ENCODE peak calls at places on chromosomes 1 and 21, in six cellular contexts. J is HCT116, O is GM23338, N is OCI-LY7, W is GM23248, A is hepatocyte. Q is an unnamed sample. For H3K9me2, the result is how much of the 10 kb centered on the place peaks cover.

GRCh38 chr1:162145280-162145965 is 75.9 kb downstream of the NOS1AP start:
- DNase-seq in J (no peak), O (peak), N (no peak), W (no peak), A (no peak), Q (no peak)

GRCh38 chr1:4055677-4055967 is 155.6 kb upstream of the C1orf174 start:
- DNase-seq in J (no peak), O (no peak), N (no peak), W (no peak), A (no peak), Q (no peak)

GRCh38 chr21:42237577-42237976 is 18.6 kb downstream of the ABCG1 start:
- DNase-seq in J (no peak), O (no peak), N (peak), W (no peak), A (no peak), Q (no peak)

GRCh38 chr1:103900005-103900404 is 150.3 kb downstream of the AMY1C start:
- DNase-seq in J (no peak), O (no peak), N (no peak), W (no peak), A (no peak), Q (no peak)

GRCh38 chr1:190138266-190138665 is 339.4 kb downstream of the BRINP3 start:
- DNase-seq in J (no peak), O (no peak), N (no peak), W (no peak), A (no peak), Q (no peak)

GRCh38 chr1:17878837-17879236 is 123.7 kb downstream of the ACTL8 start:
- DNase-seq in J (no peak), O (no peak), N (no peak), W (peak), A (no peak), Q (peak)

GRCh38 chr1:239979469-239979868 is 112.2 kb upstream of the FMN2 start:
- DNase-seq in J (no peak), O (peak), N (no peak), W (no peak), A (no peak), Q (no peak)

GRCh38 chr1:162697140-162697895 is 65.1 kb downstream of the DDR2 start:
- DNase-seq in J (no peak), O (no peak), N (no peak), W (no peak), A (peak), Q (no peak)

GRCh38 chr1:212062832-212063438 is 27.4 kb downstream of the DTL start:
- DNase-seq in J (peak), O (peak), N (peak), W (peak), A (peak), Q (peak)

GRCh38 chr1:152111515-152111968 is 3.7 kb downstream of the TCHH start:
- DNase-seq in J (no peak), O (peak), N (no peak), W (peak), A (peak), Q (no peak)

GRCh38 chr1:97778718-97779117 is 142.1 kb downstream of the DPYD start:
- DNase-seq in J (no peak), O (no peak), N (no peak), W (peak), A (no peak), Q (peak)

GRCh38 chr1:238653693-238654321 is 732.6 kb upstream of the CHRM3 start:
- DNase-seq in J (no peak), O (no peak), N (no peak), W (peak), A (no peak), Q (no peak)

GRCh38 chr1:66266756-66267155 is 267.2 kb upstream of the SGIP1 start:
- DNase-seq in J (no peak), O (no peak), N (no peak), W (peak), A (no peak), Q (no peak)

GRCh38 chr1:54671985-54672608 is 30.5 kb downstream of the MROH7 start:
- DNase-seq in J (peak), O (peak), N (peak), W (peak), A (peak), Q (peak)
- H2AFZ ChIP-seq in J (no peak), O (peak), N (no peak), W (no peak), A (no peak), Q (no peak)

DNA sequence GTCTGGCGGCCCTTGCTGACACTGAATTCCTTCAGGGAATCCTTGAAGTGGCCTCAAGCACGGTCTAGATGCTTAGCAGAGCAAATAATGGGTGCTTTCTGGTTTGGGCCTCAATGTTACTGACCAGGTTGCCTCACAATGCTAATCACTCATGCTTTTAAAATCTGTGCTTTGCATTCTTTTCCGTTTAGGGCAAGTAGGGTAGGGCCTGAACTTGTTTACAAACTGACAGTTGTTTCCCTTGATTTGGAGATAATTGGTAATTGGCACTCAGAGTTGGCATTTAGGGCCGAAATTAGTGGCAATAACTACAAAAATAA is 1.4 kb downstream of the VPS13D start:
- DNase-seq in J (no peak), O (peak), N (no peak), W (peak), A (no peak), Q (no peak)
- H3K9me2 ChIP-seq in J (under half), O (under half), N (under half), W (under half), A (under half), Q (under half)

GRCh38 chr1:87194271-87194774 is 134.4 kb upstream of the LMO4 start:
- DNase-seq in J (no peak), O (no peak), N (no peak), W (no peak), A (no peak), Q (no peak)
- H2AFZ ChIP-seq in J (no peak), O (no peak), N (no peak), W (no peak), A (no peak), Q (no peak)

DNA sequence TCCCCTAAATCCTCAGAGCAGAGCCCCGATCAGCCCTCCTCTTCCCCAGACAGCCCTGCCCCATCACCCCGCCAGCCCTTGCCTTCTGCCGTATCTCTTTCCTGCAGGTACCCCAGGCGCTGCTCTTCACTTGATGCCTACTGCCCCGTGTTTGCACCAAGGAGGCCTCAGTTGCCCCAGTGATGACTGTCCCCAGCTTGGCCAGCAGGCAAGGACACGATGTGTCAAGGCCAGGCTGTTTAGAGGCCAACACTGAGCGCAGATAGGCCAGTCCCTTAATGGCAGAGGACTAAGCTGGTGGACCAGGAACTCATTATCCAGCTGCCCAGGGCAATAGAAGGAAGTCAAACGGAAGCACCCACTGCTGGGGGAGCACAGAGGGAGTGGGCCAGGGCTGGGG is 68.4 kb downstream of the CAMK2N1 start:
- DNase-seq in J (no peak), O (no peak), N (no peak), W (no peak), A (no peak), Q (no peak)
- H3K9me2 ChIP-seq in J (under half), O (under half), N (under half), W (under half), A (under half), Q (under half)

GRCh38 chr1:19074361-19074901 is 118.0 kb upstream of the IFFO2 start:
- DNase-seq in J (no peak), O (no peak), N (no peak), W (no peak), A (no peak), Q (no peak)
- H2AFZ ChIP-seq in J (no peak), O (no peak), N (no peak), W (no peak), A (no peak), Q (no peak)

DNA sequence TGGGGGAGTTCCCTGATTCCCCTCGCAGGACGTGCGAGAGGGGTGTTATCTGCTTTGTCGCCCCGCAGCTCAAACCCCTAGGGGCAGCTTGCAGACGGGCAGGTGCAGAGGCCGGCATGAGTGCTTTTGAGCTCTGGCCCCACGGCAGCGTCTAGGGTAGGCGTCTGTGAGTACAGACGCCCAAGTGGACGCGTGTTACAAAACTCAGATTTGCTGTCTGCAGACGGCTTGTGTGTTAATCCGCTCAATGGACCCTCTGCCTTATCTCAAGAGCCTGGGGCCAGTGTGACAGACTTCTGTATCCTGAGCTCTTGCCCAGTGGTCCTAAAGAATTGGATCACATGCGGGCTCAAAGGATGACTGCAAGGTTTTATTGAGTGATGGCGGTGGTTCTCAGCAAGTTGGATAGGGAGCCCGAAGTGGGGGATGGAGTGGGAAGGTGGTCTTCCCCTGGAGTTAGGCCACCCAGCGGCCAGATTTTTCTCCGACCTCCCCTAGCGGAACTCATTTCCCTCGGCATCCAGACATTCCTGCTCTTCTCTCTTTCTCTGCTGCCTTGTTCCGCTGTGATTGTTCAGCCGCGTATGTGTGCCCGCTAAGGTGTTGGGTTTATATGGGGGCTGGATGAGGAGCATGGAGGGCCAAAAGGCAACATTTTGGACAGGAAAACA is 9.4 kb downstream of the CFHR4 start:
- DNase-seq in J (no peak), O (peak), N (no peak), W (peak), A (no peak), Q (no peak)
- H3K9me2 ChIP-seq in J (under half), O (under half), N (under half), W (under half), A (under half), Q (under half)

DNA sequence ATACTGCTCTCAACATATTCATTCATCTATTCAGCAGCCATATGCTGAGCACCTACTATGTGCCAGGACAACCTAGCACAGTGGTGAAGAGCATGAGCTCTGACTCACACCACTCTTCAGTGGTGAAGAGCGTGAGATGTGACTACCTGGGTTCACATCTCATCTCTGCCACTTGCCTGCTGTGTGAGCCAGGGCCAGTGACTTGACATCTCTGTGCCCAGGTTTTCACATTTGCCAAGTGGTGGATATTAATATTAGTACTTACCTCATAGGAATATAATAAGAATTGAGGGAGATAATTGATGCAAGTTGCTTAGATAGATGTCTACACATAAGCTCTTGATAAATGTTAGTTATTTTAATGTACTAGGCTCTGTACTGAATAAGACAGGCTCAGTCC is 488.9 kb downstream of the PTPRU start:
- DNase-seq in J (no peak), O (no peak), N (no peak), W (no peak), A (no peak), Q (no peak)
- H2AFZ ChIP-seq in J (no peak), O (no peak), N (no peak), W (no peak), A (no peak), Q (no peak)